ENCODE peak calls at places on chromosome 18, in seven cellular contexts. W is progenitor cell of endocrine pancreas, N is T-helper 1 cell, S is bronchial epithelial cell, Q is amygdala, K is D341Med, E is BJ. C is an unnamed sample.

GRCh38 chr18:64407606-64408005 is 258.7 kb upstream of the LINC00305 start:
- DNase-seq in W (no peak), N (no peak), E (no peak), S (no peak), K (no peak), Q (no peak), C (no peak)

GRCh38 chr18:35456181-35456850 is 41.4 kb downstream of the INO80C start:
- DNase-seq in K (no peak), E (no peak), S (peak), W (no peak), Q (no peak), N (no peak), C (no peak)

GRCh38 chr18:36158261-36158867 is 28.7 kb downstream of the ELP2 start:
- DNase-seq in E (peak), K (no peak), S (no peak), N (no peak), Q (no peak), W (no peak), C (no peak)

GRCh38 chr18:36529747-36530146 is 232.2 kb downstream of the FHOD3 start:
- DNase-seq in N (no peak), K (no peak), E (no peak), S (no peak), Q (no peak), W (no peak), C (no peak)

GRCh38 chr18:79574938-79575525 is 104.6 kb upstream of the CTDP1 start:
- DNase-seq in Q (no peak), K (no peak), S (no peak), W (no peak), N (no peak), E (no peak), C (no peak)

GRCh38 chr18:70384181-70384790 is 95.4 kb downstream of the SOCS6 start:
- DNase-seq in S (peak), N (no peak), E (peak), Q (no peak), K (no peak), W (no peak), C (no peak)

GRCh38 chr18:39455300-39455699 is 1889.7 kb upstream of the CELF4 start:
- DNase-seq in N (no peak), Q (no peak), S (peak), E (no peak), K (no peak), W (no peak), C (no peak)

GRCh38 chr18:11544060-11544633 is 65.2 kb upstream of the SLC35G4 start:
- DNase-seq in W (no peak), S (no peak), Q (no peak), K (no peak), E (no peak), N (no peak), C (no peak)

GRCh38 chr18:13191779-13192178 is 26.8 kb upstream of the LDLRAD4 start:
- DNase-seq in S (no peak), K (no peak), W (no peak), Q (no peak), E (no peak), N (no peak), C (no peak)

C was measured in CD8-positive, alpha-beta T cell.